ENCODE peak calls at places on chromosomes 3 and 15, in six cellular contexts. One of them, this sample, is unnamed.

GRCh38 chr15:39419651-39420050 is 161.2 kb upstream of the THBS1 start:
- DNase-seq in M059J: peak; percentile 66
- DNase-seq in activated CD8-positive, alpha-beta memory T cell treated with anti-CD3 and anti-CD28 coated beads for 48 hours: no peak
- DNase-seq in nucleus accumbens: no peak
- DNase-seq in activated gamma-delta T cell: no peak
- DNase-seq in iris pigment epithelial cell: no peak
- DNase-seq in this sample: no peak

GRCh38 chr15:66481107-66481856 is 16.3 kb downstream of the SNAPC5 start:
- DNase-seq in M059J: peak; percentile 60
- DNase-seq in activated CD8-positive, alpha-beta memory T cell treated with anti-CD3 and anti-CD28 coated beads for 48 hours: no peak
- DNase-seq in nucleus accumbens: no peak
- DNase-seq in activated gamma-delta T cell: no peak
- DNase-seq in iris pigment epithelial cell: peak; percentile 57
- DNase-seq in this sample: no peak

GRCh38 chr15:77844798-77845446 is 212.2 kb upstream of the LINGO1 start:
- DNase-seq in M059J: no peak
- DNase-seq in activated CD8-positive, alpha-beta memory T cell treated with anti-CD3 and anti-CD28 coated beads for 48 hours: no peak
- DNase-seq in nucleus accumbens: no peak
- DNase-seq in activated gamma-delta T cell: no peak
- DNase-seq in iris pigment epithelial cell: no peak
- DNase-seq in this sample: no peak

GRCh38 chr3:132354916-132355702 is 37.9 kb downstream of the ACP3 start:
- DNase-seq in M059J: no peak
- DNase-seq in activated CD8-positive, alpha-beta memory T cell treated with anti-CD3 and anti-CD28 coated beads for 48 hours: no peak
- DNase-seq in nucleus accumbens: no peak
- DNase-seq in activated gamma-delta T cell: no peak
- DNase-seq in iris pigment epithelial cell: peak; percentile 3
- DNase-seq in this sample: no peak

GRCh38 chr3:140898340-140899180 is 43.1 kb upstream of the SLC25A36 start:
- DNase-seq in M059J: peak; percentile 82
- DNase-seq in activated CD8-positive, alpha-beta memory T cell treated with anti-CD3 and anti-CD28 coated beads for 48 hours: no peak
- DNase-seq in nucleus accumbens: no peak
- DNase-seq in activated gamma-delta T cell: no peak
- DNase-seq in iris pigment epithelial cell: peak; percentile 91
- DNase-seq in this sample: peak; percentile 21

GRCh38 chr3:72350761-72351505 is 497.3 kb downstream of the SHQ1 start:
- DNase-seq in M059J: no peak
- DNase-seq in activated CD8-positive, alpha-beta memory T cell treated with anti-CD3 and anti-CD28 coated beads for 48 hours: no peak
- DNase-seq in nucleus accumbens: no peak
- DNase-seq in activated gamma-delta T cell: no peak
- DNase-seq in iris pigment epithelial cell: no peak
- DNase-seq in this sample: no peak

GRCh38 chr15:65373163-65373651 is 4.6 kb downstream of the IGDCC3 start:
- DNase-seq in M059J: no peak
- DNase-seq in activated CD8-positive, alpha-beta memory T cell treated with anti-CD3 and anti-CD28 coated beads for 48 hours: no peak
- DNase-seq in nucleus accumbens: no peak
- DNase-seq in activated gamma-delta T cell: no peak
- DNase-seq in iris pigment epithelial cell: no peak
- DNase-seq in this sample: no peak

GRCh38 chr15:78307977-78308376 is 8.6 kb upstream of the SKIC8 start:
- DNase-seq in M059J: no peak
- DNase-seq in activated CD8-positive, alpha-beta memory T cell treated with anti-CD3 and anti-CD28 coated beads for 48 hours: no peak
- DNase-seq in nucleus accumbens: no peak
- DNase-seq in activated gamma-delta T cell: no peak
- DNase-seq in iris pigment epithelial cell: no peak
- DNase-seq in this sample: no peak

GRCh38 chr3:25556504-25556903 is 108.2 kb downstream of the TOP2B start:
- DNase-seq in M059J: peak; percentile 14
- DNase-seq in activated CD8-positive, alpha-beta memory T cell treated with anti-CD3 and anti-CD28 coated beads for 48 hours: no peak
- DNase-seq in nucleus accumbens: no peak
- DNase-seq in activated gamma-delta T cell: no peak
- DNase-seq in iris pigment epithelial cell: peak; percentile 37
- DNase-seq in this sample: no peak

GRCh38 chr3:147945968-147946519 is 536.9 kb downstream of the ZIC1 start:
- DNase-seq in M059J: peak; percentile 94
- DNase-seq in activated CD8-positive, alpha-beta memory T cell treated with anti-CD3 and anti-CD28 coated beads for 48 hours: no peak
- DNase-seq in nucleus accumbens: peak; percentile 4
- DNase-seq in activated gamma-delta T cell: no peak
- DNase-seq in iris pigment epithelial cell: peak; percentile 96
- DNase-seq in this sample: peak; percentile 5

GRCh38 chr3:9727041-9727595 is 4.4 kb upstream of the BRPF1 start:
- DNase-seq in M059J: no peak
- DNase-seq in activated CD8-positive, alpha-beta memory T cell treated with anti-CD3 and anti-CD28 coated beads for 48 hours: peak; percentile 29
- DNase-seq in nucleus accumbens: no peak
- DNase-seq in activated gamma-delta T cell: no peak
- DNase-seq in iris pigment epithelial cell: no peak
- DNase-seq in this sample: no peak

GRCh38 chr15:54307252-54307902 is 329.1 kb downstream of the UNC13C start:
- DNase-seq in M059J: no peak
- DNase-seq in activated CD8-positive, alpha-beta memory T cell treated with anti-CD3 and anti-CD28 coated beads for 48 hours: no peak
- DNase-seq in nucleus accumbens: no peak
- DNase-seq in activated gamma-delta T cell: no peak
- DNase-seq in iris pigment epithelial cell: no peak
- DNase-seq in this sample: no peak

GRCh38 chr3:187136936-187137335 is 2.4 kb downstream of the RPL39L start:
- DNase-seq in M059J: peak; percentile 76
- DNase-seq in activated CD8-positive, alpha-beta memory T cell treated with anti-CD3 and anti-CD28 coated beads for 48 hours: no peak
- DNase-seq in nucleus accumbens: no peak
- DNase-seq in activated gamma-delta T cell: no peak
- DNase-seq in iris pigment epithelial cell: peak; percentile 77
- DNase-seq in this sample: no peak

GRCh38 chr3:155871746-155872158 is 1.3 kb downstream of the GMPS start:
- DNase-seq in M059J: no peak
- DNase-seq in activated CD8-positive, alpha-beta memory T cell treated with anti-CD3 and anti-CD28 coated beads for 48 hours: no peak
- DNase-seq in nucleus accumbens: no peak
- DNase-seq in activated gamma-delta T cell: no peak
- DNase-seq in iris pigment epithelial cell: peak; percentile 42
- DNase-seq in this sample: no peak

GRCh38 chr3:21846976-21847375 is 96.0 kb upstream of the ZNF385D start:
- DNase-seq in M059J: peak; percentile 0
- DNase-seq in activated CD8-positive, alpha-beta memory T cell treated with anti-CD3 and anti-CD28 coated beads for 48 hours: no peak
- DNase-seq in nucleus accumbens: no peak
- DNase-seq in activated gamma-delta T cell: no peak
- DNase-seq in iris pigment epithelial cell: peak; percentile 7
- DNase-seq in this sample: no peak

GRCh38 chr3:39533226-39533625 is 65.7 kb downstream of the MOBP start:
- DNase-seq in M059J: no peak
- DNase-seq in activated CD8-positive, alpha-beta memory T cell treated with anti-CD3 and anti-CD28 coated beads for 48 hours: no peak
- DNase-seq in nucleus accumbens: no peak
- DNase-seq in activated gamma-delta T cell: no peak
- DNase-seq in iris pigment epithelial cell: no peak
- DNase-seq in this sample: no peak

GRCh38 chr15:38029741-38030140 is 95.3 kb downstream of the TMCO5A start:
- DNase-seq in M059J: peak; percentile 28
- DNase-seq in activated CD8-positive, alpha-beta memory T cell treated with anti-CD3 and anti-CD28 coated beads for 48 hours: no peak
- DNase-seq in nucleus accumbens: no peak
- DNase-seq in activated gamma-delta T cell: no peak
- DNase-seq in iris pigment epithelial cell: peak; percentile 92
- DNase-seq in this sample: no peak

GRCh38 chr3:42505849-42506410 is 3.5 kb downstream of the VIPR1 start:
- DNase-seq in M059J: no peak
- DNase-seq in activated CD8-positive, alpha-beta memory T cell treated with anti-CD3 and anti-CD28 coated beads for 48 hours: no peak
- DNase-seq in nucleus accumbens: no peak
- DNase-seq in activated gamma-delta T cell: no peak
- DNase-seq in iris pigment epithelial cell: no peak
- DNase-seq in this sample: no peak

GRCh38 chr3:184240384-184241140 is 8.2 kb downstream of the ALG3 start:
- DNase-seq in M059J: peak; percentile 62
- DNase-seq in activated CD8-positive, alpha-beta memory T cell treated with anti-CD3 and anti-CD28 coated beads for 48 hours: no peak
- DNase-seq in nucleus accumbens: no peak
- DNase-seq in activated gamma-delta T cell: no peak
- DNase-seq in iris pigment epithelial cell: no peak
- DNase-seq in this sample: peak; percentile 56

GRCh38 chr3:39097716-39098472 is 9.5 kb downstream of the GORASP1 start:
- DNase-seq in M059J: no peak
- DNase-seq in activated CD8-positive, alpha-beta memory T cell treated with anti-CD3 and anti-CD28 coated beads for 48 hours: no peak
- DNase-seq in nucleus accumbens: no peak
- DNase-seq in activated gamma-delta T cell: no peak
- DNase-seq in iris pigment epithelial cell: no peak
- DNase-seq in this sample: no peak

GRCh38 chr3:117632191-117632590 is 922.6 kb downstream of the TUSC7 start:
- DNase-seq in M059J: no peak
- DNase-seq in activated CD8-positive, alpha-beta memory T cell treated with anti-CD3 and anti-CD28 coated beads for 48 hours: no peak
- DNase-seq in nucleus accumbens: no peak
- DNase-seq in activated gamma-delta T cell: no peak
- DNase-seq in iris pigment epithelial cell: no peak
- DNase-seq in this sample: no peak

GRCh38 chr15:44585633-44586032 is 48.7 kb downstream of the EIF3J start:
- DNase-seq in M059J: no peak
- DNase-seq in activated CD8-positive, alpha-beta memory T cell treated with anti-CD3 and anti-CD28 coated beads for 48 hours: no peak
- DNase-seq in nucleus accumbens: no peak
- DNase-seq in activated gamma-delta T cell: no peak
- DNase-seq in iris pigment epithelial cell: no peak
- DNase-seq in this sample: no peak

GRCh38 chr3:108620250-108620649 is 30.7 kb downstream of the DZIP3 start:
- DNase-seq in M059J: no peak
- DNase-seq in activated CD8-positive, alpha-beta memory T cell treated with anti-CD3 and anti-CD28 coated beads for 48 hours: no peak
- DNase-seq in nucleus accumbens: no peak
- DNase-seq in activated gamma-delta T cell: no peak
- DNase-seq in iris pigment epithelial cell: no peak
- DNase-seq in this sample: no peak

GRCh38 chr3:190097025-190097424 is 23.7 kb downstream of the P3H2 start:
- DNase-seq in M059J: no peak
- DNase-seq in activated CD8-positive, alpha-beta memory T cell treated with anti-CD3 and anti-CD28 coated beads for 48 hours: no peak
- DNase-seq in nucleus accumbens: no peak
- DNase-seq in activated gamma-delta T cell: no peak
- DNase-seq in iris pigment epithelial cell: no peak
- DNase-seq in this sample: no peak

GRCh38 chr3:133213942-133214341 is 175.8 kb downstream of the TMEM108 start:
- DNase-seq in M059J: no peak
- DNase-seq in activated CD8-positive, alpha-beta memory T cell treated with anti-CD3 and anti-CD28 coated beads for 48 hours: no peak
- DNase-seq in nucleus accumbens: no peak
- DNase-seq in activated gamma-delta T cell: no peak
- DNase-seq in iris pigment epithelial cell: no peak
- DNase-seq in this sample: no peak

GRCh38 chr15:61715082-61715481 is 345.2 kb downstream of the VPS13C start:
- DNase-seq in M059J: no peak
- DNase-seq in activated CD8-positive, alpha-beta memory T cell treated with anti-CD3 and anti-CD28 coated beads for 48 hours: no peak
- DNase-seq in nucleus accumbens: no peak
- DNase-seq in activated gamma-delta T cell: no peak
- DNase-seq in iris pigment epithelial cell: peak; percentile 6
- DNase-seq in this sample: no peak

GRCh38 chr15:70355275-70355795 is 257.6 kb upstream of the TLE3 start:
- DNase-seq in M059J: no peak
- DNase-seq in activated CD8-positive, alpha-beta memory T cell treated with anti-CD3 and anti-CD28 coated beads for 48 hours: no peak
- DNase-seq in nucleus accumbens: no peak
- DNase-seq in activated gamma-delta T cell: no peak
- DNase-seq in iris pigment epithelial cell: peak; percentile 4
- DNase-seq in this sample: no peak

GRCh38 chr3:177451940-177452484 is 254.7 kb upstream of the TBL1XR1 start:
- DNase-seq in M059J: peak; percentile 93
- DNase-seq in activated CD8-positive, alpha-beta memory T cell treated with anti-CD3 and anti-CD28 coated beads for 48 hours: no peak
- DNase-seq in nucleus accumbens: no peak
- DNase-seq in activated gamma-delta T cell: no peak
- DNase-seq in iris pigment epithelial cell: peak; percentile 80
- DNase-seq in this sample: no peak

GRCh38 chr15:63823253-63823844 is 10.4 kb downstream of the HERC1 start:
- DNase-seq in M059J: no peak
- DNase-seq in activated CD8-positive, alpha-beta memory T cell treated with anti-CD3 and anti-CD28 coated beads for 48 hours: no peak
- DNase-seq in nucleus accumbens: no peak
- DNase-seq in activated gamma-delta T cell: no peak
- DNase-seq in iris pigment epithelial cell: no peak
- DNase-seq in this sample: no peak

GRCh38 chr3:172253200-172253599 is 195.1 kb downstream of the GHSR start:
- DNase-seq in M059J: no peak
- DNase-seq in activated CD8-positive, alpha-beta memory T cell treated with anti-CD3 and anti-CD28 coated beads for 48 hours: no peak
- DNase-seq in nucleus accumbens: no peak
- DNase-seq in activated gamma-delta T cell: no peak
- DNase-seq in iris pigment epithelial cell: peak; percentile 14
- DNase-seq in this sample: no peak